ENCODE peak calls at places on chromosomes 16 and 17, in nine cellular contexts. One of them, this sample, is unnamed.

GRCh38 chr17:13085578-13085977 is 67.8 kb upstream of the ELAC2 start:
- DNase-seq in thoracic aorta: no peak
- DNase-seq in H54: no peak
- DNase-seq in HFFc6: no peak
- DNase-seq in brain microvascular endothelial cell: no peak
- DNase-seq in cardiac fibroblast: no peak
- DNase-seq in hippocampal formation: no peak
- DNase-seq in NCI-H774: no peak
- DNase-seq in B cell: no peak
- DNase-seq in this sample: no peak

GRCh38 chr17:40122466-40122943 is 734 bp downstream of the MSL1 start:
- DNase-seq in brain microvascular endothelial cell: no peak
- DNase-seq in H54: no peak
- DNase-seq in HFFc6: peak
- DNase-seq in hippocampal formation: no peak
- DNase-seq in B cell: peak
- DNase-seq in NCI-H774: peak
- DNase-seq in thoracic aorta: no peak
- DNase-seq in cardiac fibroblast: peak
- DNase-seq in this sample: no peak

GRCh38 chr17:16987830-16988601 is 16.1 kb upstream of the TNFRSF13B start:
- DNase-seq in NCI-H774: no peak
- DNase-seq in HFFc6: peak
- DNase-seq in H54: peak
- DNase-seq in B cell: peak
- DNase-seq in thoracic aorta: no peak
- DNase-seq in hippocampal formation: peak
- DNase-seq in brain microvascular endothelial cell: peak
- DNase-seq in cardiac fibroblast: peak
- DNase-seq in this sample: peak

GRCh38 chr17:47725446-47726109 is 7.5 kb upstream of the TBX21 start:
- DNase-seq in H54: no peak
- DNase-seq in thoracic aorta: no peak
- DNase-seq in brain microvascular endothelial cell: no peak
- DNase-seq in B cell: no peak
- DNase-seq in hippocampal formation: no peak
- DNase-seq in HFFc6: no peak
- DNase-seq in NCI-H774: no peak
- DNase-seq in cardiac fibroblast: no peak
- DNase-seq in this sample: no peak

GRCh38 chr17:27602721-27603445 is 28.1 kb upstream of the LGALS9 start:
- DNase-seq in cardiac fibroblast: peak
- DNase-seq in B cell: peak
- DNase-seq in H54: peak
- DNase-seq in hippocampal formation: peak
- DNase-seq in HFFc6: peak
- DNase-seq in NCI-H774: peak
- DNase-seq in brain microvascular endothelial cell: peak
- DNase-seq in thoracic aorta: peak
- DNase-seq in this sample: peak

GRCh38 chr17:4449736-4450135 is 16.0 kb downstream of the SPNS3 start:
- DNase-seq in B cell: no peak
- DNase-seq in hippocampal formation: no peak
- DNase-seq in HFFc6: no peak
- DNase-seq in brain microvascular endothelial cell: no peak
- DNase-seq in NCI-H774: no peak
- DNase-seq in cardiac fibroblast: no peak
- DNase-seq in thoracic aorta: no peak
- DNase-seq in H54: peak
- DNase-seq in this sample: no peak

GRCh38 chr16:75148311-75149195 is at the start of gene ZFP1:
- DNase-seq in B cell: peak
- DNase-seq in HFFc6: peak
- DNase-seq in thoracic aorta: peak
- DNase-seq in H54: peak
- DNase-seq in brain microvascular endothelial cell: peak
- DNase-seq in hippocampal formation: peak
- DNase-seq in NCI-H774: peak
- DNase-seq in cardiac fibroblast: peak
- DNase-seq in this sample: peak

GRCh38 chr16:2799205-2799851 is 1.1 kb downstream of the PRSS41 start:
- DNase-seq in HFFc6: no peak
- DNase-seq in H54: no peak
- DNase-seq in thoracic aorta: no peak
- DNase-seq in hippocampal formation: no peak
- DNase-seq in cardiac fibroblast: no peak
- DNase-seq in NCI-H774: no peak
- DNase-seq in brain microvascular endothelial cell: no peak
- DNase-seq in B cell: no peak
- DNase-seq in this sample: no peak

This sample was measured in naive thymus-derived CD8-positive, alpha-beta T cell.